ENCODE peak calls at places on chromosomes 5 and 9, in five cellular contexts. E is BJ, A is GM12865, P is AG04450, V is epithelial cell of esophagus. G is an unnamed sample.

GRCh38 chr5:150068961-150069618 is 17.3 kb downstream of the CSF1R start:
- DNase-seq in E (no peak), A (no peak), P (no peak), V (no peak), G (no peak)

GRCh38 chr9:91945277-91946074 is 4.6 kb downstream of the ROR2 start:
- DNase-seq in E (peak), A (no peak), P (no peak), V (no peak), G (no peak)

GRCh38 chr5:82308997-82309670 is 31.0 kb upstream of the RPS23 start:
- DNase-seq in E (no peak), A (no peak), P (no peak), V (no peak), G (no peak)

GRCh38 chr9:102700936-102701335 is 294.2 kb upstream of the CYLC2 start:
- DNase-seq in E (no peak), A (no peak), P (no peak), V (peak), G (no peak)

GRCh38 chr9:124359841-124360240 is 55.4 kb downstream of the PSMB7 start:
- DNase-seq in E (no peak), A (no peak), P (no peak), V (no peak), G (no peak)

GRCh38 chr5:140546851-140547507 is 483 bp upstream of the EIF4EBP3 start:
- DNase-seq in E (no peak), A (no peak), P (no peak), V (no peak), G (no peak)

GRCh38 chr5:133870661-133871060 is 97.8 kb downstream of the C5orf15 start:
- DNase-seq in E (peak), A (no peak), P (peak), V (no peak), G (no peak)

GRCh38 chr5:68817696-68818695 is 275.8 kb upstream of the SLC30A5 start:
- DNase-seq in E (no peak), A (no peak), P (no peak), V (no peak), G (no peak)

GRCh38 chr5:59863777-59864176 is 29.7 kb downstream of the PDE4D start:
- DNase-seq in E (no peak), A (no peak), P (no peak), V (peak), G (no peak)

GRCh38 chr9:37859043-37859442 is 44.9 kb downstream of the SLC25A51 start:
- DNase-seq in E (no peak), A (no peak), P (no peak), V (peak), G (no peak)

GRCh38 chr5:76514254-76514653 is 108.9 kb downstream of the F2RL2 start:
- DNase-seq in E (no peak), A (no peak), P (no peak), V (no peak), G (no peak)

GRCh38 chr5:134818776-134819175 is 27.0 kb upstream of the C5orf24 start:
- DNase-seq in E (no peak), A (no peak), P (no peak), V (no peak), G (no peak)

GRCh38 chr5:127976525-127976924 is 107.0 kb upstream of the SLC12A2 start:
- DNase-seq in E (no peak), A (no peak), P (no peak), V (no peak), G (no peak)

GRCh38 chr5:171492781-171493180 is 73.3 kb downstream of the FGF18 start:
- DNase-seq in E (no peak), A (no peak), P (no peak), V (no peak), G (no peak)

DNA sequence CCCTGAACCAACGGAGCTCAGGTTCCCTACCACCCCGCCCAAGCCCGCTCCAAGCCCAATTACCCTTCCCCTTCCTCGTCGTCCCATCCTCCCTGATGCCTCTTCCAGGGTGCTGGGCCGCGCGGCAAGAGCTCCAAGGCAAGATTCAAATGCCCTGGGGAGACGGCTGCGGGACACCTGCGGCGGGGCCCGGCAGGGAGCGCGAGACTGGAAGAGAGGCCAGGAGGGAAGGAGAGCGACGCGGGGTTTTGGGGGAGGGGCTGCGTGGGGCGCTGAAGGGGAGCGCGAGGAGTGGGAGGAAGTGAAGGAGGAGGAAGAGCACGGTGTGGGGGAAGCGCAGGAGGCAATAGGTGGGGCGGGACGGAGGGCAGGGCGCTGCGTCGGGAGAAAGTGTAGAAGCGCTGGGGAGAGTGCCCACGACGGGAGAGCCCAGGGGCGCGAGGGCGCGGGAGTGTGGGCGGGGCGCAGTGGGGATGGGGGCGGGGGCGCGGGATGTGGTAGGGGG is 975 bp upstream of the NXNL2 start:
- DNase-seq in E (no peak), A (no peak), P (no peak), V (peak), G (no peak)
- H3K4me3 ChIP-seq in E (peak), A (no peak), P (peak), V (peak), G (no peak)

DNA sequence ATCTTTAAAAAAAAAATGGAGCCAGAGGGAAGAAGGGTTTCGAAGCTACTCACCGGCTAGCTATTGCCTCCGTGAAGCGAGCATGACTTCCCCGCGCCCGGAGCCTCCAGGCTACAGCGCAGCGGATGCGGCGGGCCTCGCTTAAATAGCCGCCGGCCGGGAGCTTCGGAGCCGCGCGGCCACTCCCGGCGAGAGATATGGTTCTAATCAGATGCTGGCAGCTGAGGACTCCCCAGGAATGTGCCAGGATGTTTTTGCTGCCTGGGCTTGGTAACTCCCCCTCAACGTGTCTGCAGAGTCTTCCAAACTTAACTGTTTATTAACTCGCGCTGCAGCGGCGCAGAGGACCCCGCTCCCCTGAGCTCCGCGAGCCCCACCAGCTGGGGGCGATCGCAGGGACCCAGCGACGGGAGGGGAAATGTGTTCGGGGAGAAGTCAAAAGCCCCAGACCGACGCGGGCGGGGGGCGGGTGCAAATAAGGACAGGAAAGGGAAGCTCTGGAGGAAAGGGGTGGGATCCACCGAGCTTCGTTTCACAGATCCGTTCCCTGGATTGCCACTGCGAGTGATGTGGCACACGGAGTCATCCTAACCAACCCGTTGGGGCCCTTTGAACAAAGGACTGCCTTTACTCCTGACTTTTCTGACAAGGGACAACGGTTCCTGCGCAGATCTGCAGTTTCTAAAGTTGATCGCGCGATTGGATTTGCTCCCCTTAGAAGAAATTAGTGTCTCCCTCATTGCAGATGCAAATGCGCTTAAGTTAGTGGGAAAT is at the start of gene DAB2:
- DNase-seq in E (peak), A (no peak), P (peak), V (peak), G (peak)
- TF ChIP-seq CTCF in E (peak), A (no peak), P (peak), V (peak), G (peak)

GRCh38 chr9:93500571-93501298 is 47.4 kb upstream of the FAM120AOS start:
- DNase-seq in E (no peak), A (no peak), P (no peak), V (no peak), G (no peak)
- H3K4me3 ChIP-seq in E (peak), A (no peak), P (no peak), V (no peak), G (no peak)

GRCh38 chr9:134984372-134985240 is 66.9 kb upstream of the FCN1 start:
- DNase-seq in E (no peak), A (no peak), P (no peak), V (no peak), G (no peak)

GRCh38 chr9:134981829-134982228 is 64.1 kb upstream of the FCN1 start:
- DNase-seq in E (no peak), A (no peak), P (no peak), V (no peak), G (no peak)

GRCh38 chr9:134983506-134984371 is 66.0 kb upstream of the FCN1 start:
- DNase-seq in E (no peak), A (peak), P (no peak), V (no peak), G (no peak)

GRCh38 chr9:134982311-134982710 is 64.6 kb upstream of the FCN1 start:
- DNase-seq in E (no peak), A (no peak), P (no peak), V (no peak), G (no peak)

GRCh38 chr9:134983094-134983493 is 65.4 kb upstream of the FCN1 start:
- DNase-seq in E (no peak), A (peak), P (no peak), V (no peak), G (no peak)
- TF ChIP-seq CTCF in E (no peak), A (peak), P (peak), V (no peak), G (peak)